ENCODE peak calls at places on chromosomes 1 and 21, in seven cellular contexts. One of them, this sample, is unnamed.

GRCh38 chr1:93255222-93256079 is 74.9 kb downstream of the CCDC18 start:
- DNase-seq in esophagus squamous epithelium: no peak
- DNase-seq in spleen: no peak
- DNase-seq in A549: no peak
- DNase-seq in Peyer's patch: no peak
- DNase-seq in prostate gland: no peak
- DNase-seq in body of pancreas: no peak
- DNase-seq in this sample: no peak

GRCh38 chr1:33246171-33246570 is 10.1 kb upstream of the ZNF362 start:
- DNase-seq in esophagus squamous epithelium: no peak
- DNase-seq in spleen: no peak
- DNase-seq in A549: no peak
- DNase-seq in Peyer's patch: no peak
- DNase-seq in prostate gland: no peak
- DNase-seq in body of pancreas: no peak
- DNase-seq in this sample: no peak

GRCh38 chr1:221849110-221849509 is 107.2 kb upstream of the DUSP10 start:
- DNase-seq in esophagus squamous epithelium: no peak
- DNase-seq in spleen: no peak
- DNase-seq in A549: no peak
- DNase-seq in Peyer's patch: no peak
- DNase-seq in prostate gland: no peak
- DNase-seq in body of pancreas: no peak
- DNase-seq in this sample: no peak

GRCh38 chr1:38608202-38608864 is 251.2 kb downstream of the RRAGC start:
- DNase-seq in esophagus squamous epithelium: no peak
- DNase-seq in spleen: no peak
- DNase-seq in A549: no peak
- DNase-seq in Peyer's patch: no peak
- DNase-seq in prostate gland: no peak
- DNase-seq in body of pancreas: no peak
- DNase-seq in this sample: no peak

GRCh38 chr1:100100202-100100601 is 32.5 kb downstream of the SASS6 start:
- DNase-seq in esophagus squamous epithelium: no peak
- DNase-seq in spleen: no peak
- DNase-seq in A549: no peak
- DNase-seq in Peyer's patch: no peak
- DNase-seq in prostate gland: no peak
- DNase-seq in body of pancreas: no peak
- DNase-seq in this sample: no peak

GRCh38 chr21:44958471-44959191 is 18.8 kb downstream of the SLX9 start:
- DNase-seq in esophagus squamous epithelium: no peak
- DNase-seq in spleen: peak; percentile 78
- DNase-seq in A549: no peak
- DNase-seq in Peyer's patch: peak; percentile 34
- DNase-seq in prostate gland: no peak
- DNase-seq in body of pancreas: peak; percentile 54
- DNase-seq in this sample: peak; percentile 66

GRCh38 chr1:24294757-24295371 is 24.3 kb upstream of the GRHL3 start:
- DNase-seq in esophagus squamous epithelium: no peak
- DNase-seq in spleen: no peak
- DNase-seq in A549: peak; percentile 96
- DNase-seq in Peyer's patch: no peak
- DNase-seq in prostate gland: peak; percentile 76
- DNase-seq in body of pancreas: peak; percentile 27
- DNase-seq in this sample: no peak

GRCh38 chr1:76640723-76641122 is 226.6 kb upstream of the ST6GALNAC5 start:
- DNase-seq in esophagus squamous epithelium: no peak
- DNase-seq in spleen: no peak
- DNase-seq in A549: no peak
- DNase-seq in Peyer's patch: no peak
- DNase-seq in prostate gland: no peak
- DNase-seq in body of pancreas: no peak
- DNase-seq in this sample: no peak

GRCh38 chr1:223788746-223789415 is 56.9 kb downstream of the TP53BP2 start:
- DNase-seq in esophagus squamous epithelium: no peak
- DNase-seq in spleen: no peak
- DNase-seq in A549: no peak
- DNase-seq in Peyer's patch: no peak
- DNase-seq in prostate gland: no peak
- DNase-seq in body of pancreas: no peak
- DNase-seq in this sample: no peak

GRCh38 chr1:4463631-4464030 is 190.8 kb upstream of the AJAP1 start:
- DNase-seq in esophagus squamous epithelium: no peak
- DNase-seq in spleen: no peak
- DNase-seq in A549: no peak
- DNase-seq in Peyer's patch: no peak
- DNase-seq in prostate gland: no peak
- DNase-seq in body of pancreas: no peak
- DNase-seq in this sample: no peak

GRCh38 chr1:37410815-37411214 is 63.6 kb upstream of the ZC3H12A start:
- DNase-seq in esophagus squamous epithelium: no peak
- DNase-seq in spleen: peak; percentile 44
- DNase-seq in A549: no peak
- DNase-seq in Peyer's patch: no peak
- DNase-seq in prostate gland: no peak
- DNase-seq in body of pancreas: no peak
- DNase-seq in this sample: no peak

GRCh38 chr1:94715311-94715710 is 104.8 kb upstream of the SLC44A3 start:
- DNase-seq in esophagus squamous epithelium: no peak
- DNase-seq in spleen: no peak
- DNase-seq in A549: no peak
- DNase-seq in Peyer's patch: no peak
- DNase-seq in prostate gland: no peak
- DNase-seq in body of pancreas: no peak
- DNase-seq in this sample: no peak

GRCh38 chr1:94713472-94714141 is 106.5 kb upstream of the SLC44A3 start:
- DNase-seq in esophagus squamous epithelium: peak; percentile 26
- DNase-seq in spleen: peak; percentile 89
- DNase-seq in A549: peak; percentile 87
- DNase-seq in Peyer's patch: peak; percentile 41
- DNase-seq in prostate gland: peak; percentile 37
- DNase-seq in body of pancreas: peak; percentile 52
- DNase-seq in this sample: peak; percentile 89

GRCh38 chr1:94714152-94714551 is 106.0 kb upstream of the SLC44A3 start:
- DNase-seq in esophagus squamous epithelium: no peak
- DNase-seq in spleen: no peak
- DNase-seq in A549: no peak
- DNase-seq in Peyer's patch: no peak
- DNase-seq in prostate gland: no peak
- DNase-seq in body of pancreas: no peak
- DNase-seq in this sample: no peak

GRCh38 chr1:94716966-94717365 is 103.2 kb upstream of the SLC44A3 start:
- DNase-seq in esophagus squamous epithelium: no peak
- DNase-seq in spleen: no peak
- DNase-seq in A549: no peak
- DNase-seq in Peyer's patch: no peak
- DNase-seq in prostate gland: no peak
- DNase-seq in body of pancreas: no peak
- DNase-seq in this sample: no peak

GRCh38 chr1:94714552-94714951 is 105.6 kb upstream of the SLC44A3 start:
- DNase-seq in esophagus squamous epithelium: no peak
- DNase-seq in spleen: no peak
- DNase-seq in A549: no peak
- DNase-seq in Peyer's patch: no peak
- DNase-seq in prostate gland: no peak
- DNase-seq in body of pancreas: no peak
- DNase-seq in this sample: no peak
- H3K27ac ChIP-seq in esophagus squamous epithelium: peak overlapping the region; percentile 73
- H3K27ac ChIP-seq in spleen: no peak overlapping the region
- H3K27ac ChIP-seq in A549: peak overlapping the region; percentile 53
- H3K27ac ChIP-seq in Peyer's patch: no peak overlapping the region
- H3K27ac ChIP-seq in prostate gland: no peak overlapping the region
- H3K27ac ChIP-seq in body of pancreas: no peak overlapping the region
- H3K27ac ChIP-seq in this sample: peak overlapping the region; percentile 75

DNA sequence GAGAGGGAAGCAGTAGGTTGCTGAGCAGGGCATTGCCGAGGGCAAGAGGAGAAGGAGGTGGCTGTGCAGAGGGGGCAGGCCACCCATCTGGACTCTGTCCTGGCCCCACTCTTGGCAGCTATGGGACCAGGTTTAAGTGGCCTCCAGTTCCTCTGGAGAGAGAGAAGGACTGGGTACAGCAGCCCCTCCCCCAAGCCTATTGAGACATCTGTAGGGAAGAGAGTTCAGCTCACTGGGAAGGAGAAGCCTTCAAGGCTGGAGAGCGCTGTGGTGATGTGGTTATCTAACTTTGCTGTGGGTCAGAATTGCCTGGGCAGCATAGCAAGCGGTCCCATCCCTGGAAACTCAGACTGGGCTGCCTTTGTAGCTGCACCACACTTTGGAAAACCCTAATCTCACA is 93.9 kb downstream of the KCNJ15 start:
- DNase-seq in esophagus squamous epithelium: no peak
- DNase-seq in spleen: no peak
- DNase-seq in A549: no peak
- DNase-seq in Peyer's patch: no peak
- DNase-seq in prostate gland: no peak
- DNase-seq in body of pancreas: no peak
- DNase-seq in this sample: no peak
- TF ChIP-seq POLR2A in esophagus squamous epithelium: no peak
- TF ChIP-seq POLR2A in spleen: no peak
- TF ChIP-seq POLR2A in A549: no peak
- TF ChIP-seq POLR2A in Peyer's patch: no peak
- TF ChIP-seq POLR2A in prostate gland: no peak
- TF ChIP-seq POLR2A in body of pancreas: no peak
- TF ChIP-seq POLR2A in this sample: no peak

GRCh38 chr1:205229399-205229861 is 1.7 kb downstream of the TMCC2 start:
- DNase-seq in esophagus squamous epithelium: no peak
- DNase-seq in spleen: no peak
- DNase-seq in A549: peak; percentile 76
- DNase-seq in Peyer's patch: peak; percentile 68
- DNase-seq in prostate gland: peak; percentile 51
- DNase-seq in body of pancreas: peak; percentile 82
- DNase-seq in this sample: peak; percentile 33
- H3K4me3 ChIP-seq in esophagus squamous epithelium: peak overlapping the region; percentile 57
- H3K4me3 ChIP-seq in spleen: peak overlapping the region; percentile 66
- H3K4me3 ChIP-seq in A549: peak overlapping the region; percentile 69
- H3K4me3 ChIP-seq in Peyer's patch: peak overlapping the region; percentile 61
- H3K4me3 ChIP-seq in prostate gland: peak overlapping the region; percentile 40
- H3K4me3 ChIP-seq in body of pancreas: no peak overlapping the region
- H3K4me3 ChIP-seq in this sample: peak overlapping the region; percentile 57

DNA sequence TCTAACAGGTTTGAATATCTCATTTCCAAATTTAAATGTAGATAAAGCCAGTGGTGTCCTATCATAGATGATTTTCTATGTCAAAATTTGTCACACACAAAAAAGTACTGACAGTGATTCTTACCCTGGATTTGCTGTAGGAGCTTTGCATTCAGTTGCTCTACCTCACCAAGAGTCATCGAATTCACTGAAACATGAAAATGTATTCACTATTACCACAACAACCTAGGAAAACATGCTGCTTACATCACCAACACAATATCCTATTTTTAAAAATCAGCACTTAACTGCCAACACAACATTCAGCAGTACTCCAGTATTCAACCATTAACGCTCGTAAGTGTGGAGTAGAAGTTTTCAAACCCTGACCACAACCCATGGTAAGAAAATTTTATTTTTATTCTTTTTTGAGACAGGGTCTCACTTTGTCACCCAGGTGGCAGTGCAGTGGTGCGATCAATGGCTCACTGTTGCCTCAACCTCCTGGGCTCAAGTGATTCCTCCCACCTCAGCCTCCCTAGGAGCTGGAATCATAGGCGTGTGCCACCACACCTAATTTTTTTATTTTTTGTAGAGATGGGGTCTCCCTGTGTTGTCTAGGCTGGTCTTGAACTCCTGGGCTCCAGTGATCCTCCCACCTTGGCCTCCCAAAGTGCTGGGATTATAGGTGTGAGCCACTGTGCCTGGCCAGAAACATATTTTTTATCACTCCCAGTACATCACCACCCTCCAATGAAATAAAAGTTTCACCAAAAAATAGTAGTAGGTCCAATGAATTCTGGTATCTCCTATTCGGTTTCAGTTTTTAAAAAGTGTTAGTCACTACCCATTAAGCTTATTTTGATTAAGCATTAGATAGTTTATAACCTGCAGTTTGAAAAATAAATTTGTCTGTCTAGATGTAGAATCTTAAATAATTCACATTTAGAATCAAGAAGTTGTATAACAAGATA is 23.8 kb downstream of the C21orf91 start:
- DNase-seq in esophagus squamous epithelium: no peak
- DNase-seq in spleen: no peak
- DNase-seq in A549: no peak
- DNase-seq in Peyer's patch: no peak
- DNase-seq in prostate gland: no peak
- DNase-seq in body of pancreas: no peak
- DNase-seq in this sample: no peak
- H3K27ac ChIP-seq in esophagus squamous epithelium: peak overlapping the region; percentile 47
- H3K27ac ChIP-seq in spleen: peak overlapping the region; percentile 84
- H3K27ac ChIP-seq in A549: no peak overlapping the region
- H3K27ac ChIP-seq in Peyer's patch: peak overlapping the region; percentile 32
- H3K27ac ChIP-seq in prostate gland: no peak overlapping the region
- H3K27ac ChIP-seq in body of pancreas: no peak overlapping the region
- H3K27ac ChIP-seq in this sample: no peak overlapping the region

DNA sequence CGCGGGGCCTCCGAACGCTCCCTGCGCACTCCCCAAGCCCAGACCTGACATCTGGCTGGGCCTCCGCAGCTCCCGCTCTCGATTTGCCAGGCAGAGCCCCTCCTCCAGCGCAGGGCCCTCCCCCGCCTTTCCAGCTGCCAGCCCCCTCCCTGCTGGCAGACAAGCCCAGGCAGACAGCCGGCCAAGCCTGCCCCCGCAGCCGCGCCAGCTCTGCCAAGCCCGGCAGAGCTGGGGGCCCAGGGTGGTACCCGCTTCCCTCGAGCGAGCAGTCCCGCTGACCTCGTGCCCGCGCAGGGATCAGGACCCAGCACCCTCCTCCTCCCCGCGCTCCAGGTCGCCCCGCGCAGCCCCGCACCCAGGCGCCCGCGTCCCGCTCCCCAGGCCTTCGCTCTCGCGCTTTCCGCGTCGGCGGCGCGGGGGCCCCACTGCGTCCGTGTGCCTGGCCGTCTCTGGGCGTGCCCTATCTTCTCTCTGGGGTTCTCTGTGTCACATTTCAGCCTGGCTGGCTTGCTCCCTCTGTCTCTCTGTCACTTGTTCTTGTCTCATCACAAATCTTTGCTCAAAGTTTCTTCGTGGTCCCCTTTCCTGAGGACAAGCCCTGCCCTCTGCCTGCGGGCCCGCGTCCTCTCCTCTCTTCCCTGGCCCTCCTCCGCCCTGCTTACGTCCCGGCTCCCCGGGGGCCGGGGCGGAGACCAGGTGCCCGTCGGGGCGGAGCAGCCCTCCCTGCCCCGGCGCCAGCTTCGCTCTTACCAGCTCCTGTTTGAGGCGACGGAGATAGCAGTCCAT is 566 bp downstream of the INKA2 start:
- DNase-seq in esophagus squamous epithelium: no peak
- DNase-seq in spleen: peak; percentile 91
- DNase-seq in A549: peak; percentile 67
- DNase-seq in Peyer's patch: peak; percentile 48
- DNase-seq in prostate gland: peak; percentile 74
- DNase-seq in body of pancreas: peak; percentile 70
- DNase-seq in this sample: peak; percentile 57
- TF ChIP-seq POLR2A in esophagus squamous epithelium: peak; percentile 62
- TF ChIP-seq POLR2A in spleen: no peak
- TF ChIP-seq POLR2A in A549: peak; percentile 26
- TF ChIP-seq POLR2A in Peyer's patch: no peak
- TF ChIP-seq POLR2A in prostate gland: peak; percentile 68
- TF ChIP-seq POLR2A in body of pancreas: no peak
- TF ChIP-seq POLR2A in this sample: peak; percentile 14

DNA sequence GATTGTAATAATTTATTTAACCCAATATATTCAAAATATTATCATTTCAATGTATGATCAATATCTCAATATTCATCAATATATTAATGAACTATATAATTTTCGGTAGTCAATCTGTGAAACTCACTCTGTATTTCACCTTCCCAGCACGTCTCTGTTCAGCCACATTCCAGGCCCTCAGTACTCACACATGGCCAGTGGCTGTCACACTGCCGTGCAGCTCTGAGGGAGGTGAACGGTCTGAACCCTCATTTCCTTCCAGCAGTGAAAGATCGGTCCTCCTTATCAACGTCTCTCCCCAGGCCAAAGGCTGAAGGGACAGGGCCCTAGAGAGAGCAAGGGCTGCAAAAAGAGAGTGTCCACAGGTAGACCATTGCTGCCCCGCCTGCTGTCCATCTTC is 39.5 kb upstream of the ZNF124 start:
- DNase-seq in esophagus squamous epithelium: no peak
- DNase-seq in spleen: no peak
- DNase-seq in A549: no peak
- DNase-seq in Peyer's patch: no peak
- DNase-seq in prostate gland: no peak
- DNase-seq in body of pancreas: no peak
- DNase-seq in this sample: no peak
- H3K4me3 ChIP-seq in esophagus squamous epithelium: no peak overlapping the region
- H3K4me3 ChIP-seq in spleen: no peak overlapping the region
- H3K4me3 ChIP-seq in A549: peak overlapping the region; percentile 96
- H3K4me3 ChIP-seq in Peyer's patch: no peak overlapping the region
- H3K4me3 ChIP-seq in prostate gland: no peak overlapping the region
- H3K4me3 ChIP-seq in body of pancreas: no peak overlapping the region
- H3K4me3 ChIP-seq in this sample: no peak overlapping the region